ENCODE peak calls at places on chromosome 21, in nine cellular contexts. W is stomach, S is uterus, L is spleen, R is astrocyte, P is MM.1S, H is BE2C, A is gastrocnemius medialis, U is lower lobe of right lung. B is an unnamed sample. For H3K36me3, the result is how much of the 10 kb centered on the place peaks cover.

GRCh38 chr21:39153842-39154241 is 29.4 kb downstream of the PSMG1 start:
- DNase-seq in W (no peak), S (no peak), L (no peak), R (no peak), P (no peak), H (no peak), A (no peak), U (no peak), B (no peak)

GRCh38 chr21:44089001-44089911 is 17.9 kb upstream of the PWP2 start:
- DNase-seq in W (peak), S (no peak), L (peak), R (no peak), P (no peak), H (no peak), A (no peak), U (no peak), B (no peak)

GRCh38 chr21:44085491-44086321 is 21.5 kb upstream of the PWP2 start:
- DNase-seq in W (peak), S (no peak), L (no peak), R (no peak), P (no peak), H (no peak), A (no peak), U (no peak), B (peak)

GRCh38 chr21:44353200-44353970 is at the start of gene TRPM2:
- DNase-seq in W (peak), S (peak), L (peak), R (no peak), P (no peak), H (no peak), A (peak), U (peak), B (no peak)

GRCh38 chr21:45918011-45918410 is 63.6 kb upstream of the COL6A1 start:
- DNase-seq in W (no peak), S (no peak), L (no peak), R (no peak), P (no peak), H (no peak), A (no peak), U (no peak), B (no peak)

GRCh38 chr21:29610960-29611359 is 312.2 kb downstream of the BACH1 start:
- DNase-seq in W (no peak), S (no peak), L (no peak), R (no peak), P (no peak), H (no peak), A (no peak), U (no peak), B (no peak)

GRCh38 chr21:34833465-34833864 is 164.7 kb downstream of the CLIC6 start:
- DNase-seq in W (no peak), S (no peak), L (no peak), R (no peak), P (no peak), H (no peak), A (no peak), U (no peak), B (no peak)

GRCh38 chr21:20259035-20259867 is 739.0 kb upstream of the NCAM2 start:
- DNase-seq in W (no peak), S (no peak), L (no peak), R (no peak), P (no peak), H (no peak), A (no peak), U (no peak), B (no peak)

GRCh38 chr21:24375201-24375600 is 1232.1 kb downstream of the MRPL39 start:
- DNase-seq in W (no peak), S (no peak), L (no peak), R (no peak), P (peak), H (peak), A (no peak), U (no peak), B (no peak)

GRCh38 chr21:27024316-27024715 is 57.4 kb upstream of the ADAMTS5 start:
- DNase-seq in W (no peak), S (no peak), L (no peak), R (peak), P (no peak), H (no peak), A (no peak), U (no peak), B (no peak)

GRCh38 chr21:44838038-44838895 is 20.4 kb upstream of the SUMO3 start:
- DNase-seq in W (no peak), S (no peak), L (peak), R (no peak), P (no peak), H (no peak), A (no peak), U (no peak), B (no peak)

GRCh38 chr21:33789697-33790096 is 125.9 kb downstream of the ATP5PO start:
- DNase-seq in W (no peak), S (no peak), L (no peak), R (peak), P (no peak), H (no peak), A (no peak), U (no peak), B (no peak)

GRCh38 chr21:29007135-29007534 is 12.0 kb downstream of the RWDD2B start:
- DNase-seq in W (no peak), S (no peak), L (no peak), R (no peak), P (no peak), H (no peak), A (no peak), U (no peak), B (no peak)

GRCh38 chr21:41763996-41764395 is 2.9 kb downstream of the RIPK4 start:
- DNase-seq in W (no peak), S (no peak), L (no peak), R (no peak), P (no peak), H (no peak), A (no peak), U (no peak), B (no peak)

GRCh38 chr21:41761211-41762181 is 5.4 kb downstream of the RIPK4 start:
- DNase-seq in W (peak), S (no peak), L (peak), R (no peak), P (no peak), H (no peak), A (peak), U (peak), B (peak)

GRCh38 chr21:41763398-41763931 is 3.4 kb downstream of the RIPK4 start:
- DNase-seq in W (no peak), S (no peak), L (peak), R (no peak), P (no peak), H (no peak), A (no peak), U (no peak), B (no peak)

GRCh38 chr21:41762236-41762635 is 4.6 kb downstream of the RIPK4 start:
- DNase-seq in W (no peak), S (no peak), L (no peak), R (no peak), P (no peak), H (no peak), A (no peak), U (no peak), B (no peak)

DNA sequence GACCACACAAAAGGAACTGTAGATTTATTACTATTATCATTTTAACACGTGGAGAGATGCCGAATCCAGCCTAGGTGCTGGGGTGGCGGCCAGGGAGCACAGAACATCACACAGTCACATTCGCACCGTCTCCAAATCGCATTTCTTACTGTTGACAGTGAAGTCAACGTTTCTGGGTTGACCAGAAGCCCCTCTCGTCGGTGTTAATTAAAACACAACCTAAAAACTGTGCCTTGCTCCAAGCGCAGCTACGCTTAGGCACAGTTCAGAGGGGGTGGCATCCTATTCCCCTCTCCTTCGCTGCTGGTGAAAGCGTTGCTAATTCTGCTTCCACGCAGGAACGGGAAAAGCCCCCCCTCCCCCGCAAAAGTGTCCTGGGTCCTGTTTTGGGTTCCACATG is 4.1 kb downstream of the RIPK4 start:
- DNase-seq in W (no peak), S (no peak), L (no peak), R (no peak), P (no peak), H (no peak), A (no peak), U (no peak), B (no peak)
- H3K4me3 ChIP-seq in W (no peak), S (no peak), L (no peak), R (no peak), P (no peak), H (no peak), A (no peak), U (no peak), B (no peak)

DNA sequence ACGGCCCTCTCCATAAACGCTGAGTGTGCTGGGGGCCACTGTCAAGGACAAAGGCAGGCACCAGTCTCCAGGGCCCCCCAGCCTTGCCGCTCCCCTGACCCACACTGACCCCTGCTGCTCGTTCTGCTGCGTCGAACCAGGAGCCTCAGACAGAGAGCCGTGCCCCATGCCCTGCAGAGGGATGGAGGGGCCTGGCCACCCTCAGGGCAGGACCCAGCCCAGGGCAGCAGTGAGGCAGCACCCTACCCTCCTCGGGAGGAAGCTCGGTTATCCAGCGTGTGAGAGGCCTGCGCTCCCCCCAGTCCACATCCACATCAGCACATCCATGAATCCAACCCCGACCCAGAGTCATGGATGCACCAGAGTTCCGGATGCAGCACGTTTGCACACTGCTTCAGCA is 15.1 kb downstream of the WDR4 start:
- DNase-seq in W (no peak), S (no peak), L (no peak), R (no peak), P (no peak), H (no peak), A (no peak), U (no peak), B (no peak)
- TF ChIP-seq CTCF in W (no peak), S (no peak), L (no peak), R (no peak), P (no peak), H (peak), A (no peak), U (no peak), B (no peak)

GRCh38 chr21:32748529-32748928 is 20.7 kb upstream of the SYNJ1 start:
- DNase-seq in W (no peak), S (no peak), L (no peak), R (no peak), P (no peak), H (no peak), A (no peak), U (no peak), B (no peak)
- H3K36me3 ChIP-seq in W (half or more), S (under half), L (half or more), R (under half), P (under half), H (half or more), A (half or more), U (half or more), B (half or more)

DNA sequence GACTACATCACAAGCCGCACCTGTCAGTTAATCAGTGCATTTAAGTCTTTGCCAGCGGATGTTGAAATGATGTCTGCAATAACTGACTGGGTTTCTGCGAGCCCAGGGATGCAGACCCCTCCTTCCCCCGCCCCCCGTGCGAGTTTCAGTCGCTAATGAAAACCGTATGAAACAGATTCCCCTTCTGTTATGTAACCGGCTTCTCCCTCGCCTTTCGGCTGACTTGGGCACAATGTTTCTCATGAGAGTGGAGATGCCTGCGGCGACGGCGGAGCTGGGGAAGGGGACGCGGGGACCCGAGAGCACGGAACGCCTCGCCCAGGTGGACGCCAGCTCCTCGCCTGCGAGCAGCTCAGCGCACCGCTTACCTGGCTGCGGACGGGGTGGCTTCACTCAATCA is 741 bp downstream of the KCNJ6 start:
- DNase-seq in W (no peak), S (no peak), L (no peak), R (no peak), P (no peak), H (no peak), A (no peak), U (no peak), B (no peak)
- H3K4me3 ChIP-seq in W (peak), S (no peak), L (no peak), R (peak), P (no peak), H (peak), A (peak), U (peak), B (peak)

GRCh38 chr21:16605588-16605987 is 875.8 kb downstream of the USP25 start:
- DNase-seq in W (no peak), S (no peak), L (no peak), R (peak), P (no peak), H (peak), A (no peak), U (no peak), B (no peak)

DNA sequence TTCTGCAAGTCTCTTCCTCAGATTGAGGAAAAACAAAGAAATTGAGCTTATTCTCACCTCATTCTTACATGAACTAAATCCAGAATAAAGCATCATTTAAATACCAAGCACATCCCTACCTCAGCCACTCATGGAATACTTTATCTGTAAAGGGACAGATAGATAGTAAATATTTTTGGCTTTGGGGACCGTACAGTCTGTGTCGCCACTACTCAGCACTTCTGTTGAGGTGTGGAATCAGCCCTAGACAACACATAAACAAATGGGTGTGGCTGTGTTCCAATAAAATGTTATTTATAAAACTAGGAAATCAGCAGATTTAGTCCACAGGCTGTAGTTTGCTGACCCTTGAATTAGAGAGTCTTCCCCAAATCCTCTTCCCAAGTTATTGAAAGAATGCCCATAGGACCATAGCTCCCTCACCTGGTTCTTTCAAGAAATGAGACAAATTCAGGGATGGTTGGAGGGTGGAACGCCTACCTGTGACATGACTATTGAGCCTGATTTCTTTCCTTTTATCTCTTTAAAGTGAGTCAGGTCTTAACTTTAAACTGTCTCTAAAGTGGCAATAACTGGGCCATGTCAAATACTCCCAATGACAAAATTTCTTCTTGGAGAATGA is 878.5 kb downstream of the USP25 start:
- DNase-seq in W (no peak), S (no peak), L (no peak), R (no peak), P (no peak), H (no peak), A (no peak), U (no peak), B (no peak)
- TF ChIP-seq CTCF in W (no peak), S (no peak), L (no peak), R (no peak), P (peak), H (peak), A (no peak), U (no peak), B (no peak)

GRCh38 chr21:36048357-36048756 is 12.0 kb downstream of the SETD4 start:
- DNase-seq in W (no peak), S (no peak), L (no peak), R (no peak), P (no peak), H (no peak), A (no peak), U (no peak), B (no peak)

GRCh38 chr21:36044056-36044455 is 16.3 kb downstream of the SETD4 start:
- DNase-seq in W (no peak), S (no peak), L (no peak), R (no peak), P (no peak), H (no peak), A (no peak), U (no peak), B (no peak)

GRCh38 chr21:36047139-36047538 is 13.2 kb downstream of the SETD4 start:
- DNase-seq in W (no peak), S (no peak), L (no peak), R (no peak), P (no peak), H (no peak), A (no peak), U (no peak), B (peak)

GRCh38 chr21:36041910-36042309 is 18.4 kb downstream of the SETD4 start:
- DNase-seq in W (no peak), S (no peak), L (no peak), R (no peak), P (no peak), H (no peak), A (no peak), U (no peak), B (no peak)

GRCh38 chr21:36045993-36046392 is 14.3 kb downstream of the SETD4 start:
- DNase-seq in W (no peak), S (no peak), L (no peak), R (no peak), P (no peak), H (no peak), A (no peak), U (no peak), B (no peak)
- H3K36me3 ChIP-seq in W (half or more), S (under half), L (half or more), R (under half), P (under half), H (under half), A (half or more), U (half or more), B (half or more)

B was measured in ascending aorta.